ENCODE peak calls at places on chromosomes 7 and 10, in ten cellular contexts. One of them, this sample, is unnamed.

GRCh38 chr10:112314822-112315474 is 31.7 kb downstream of the TECTB start:
- DNase-seq in lower leg skin: peak; percentile 93
- DNase-seq in mucosa of gallbladder: peak; percentile 78
- DNase-seq in prostate gland: peak; percentile 83
- DNase-seq in H54: peak; percentile 53
- DNase-seq in activated CD4-positive, alpha-beta memory T cell treated with anti-CD3 and anti-CD28 coated beads for 36 hours: peak; percentile 83
- DNase-seq in CD8-positive, alpha-beta memory T cell: peak; percentile 78
- DNase-seq in GM12891: peak; percentile 54
- DNase-seq in upper lobe of right lung: peak; percentile 83
- DNase-seq in cardiac fibroblast: peak; percentile 80
- DNase-seq in this sample: peak; percentile 68

GRCh38 chr7:73426016-73426415 is 7.6 kb upstream of the FZD9 start:
- DNase-seq in upper lobe of right lung: no peak
- DNase-seq in lower leg skin: no peak
- DNase-seq in GM12891: no peak
- DNase-seq in CD8-positive, alpha-beta memory T cell: no peak
- DNase-seq in H54: no peak
- DNase-seq in mucosa of gallbladder: no peak
- DNase-seq in activated CD4-positive, alpha-beta memory T cell treated with anti-CD3 and anti-CD28 coated beads for 36 hours: no peak
- DNase-seq in cardiac fibroblast: no peak
- DNase-seq in prostate gland: no peak
- DNase-seq in this sample: no peak

GRCh38 chr7:112481833-112482669 is 1.3 kb downstream of the LSMEM1 start:
- DNase-seq in H54: peak; percentile 30
- DNase-seq in prostate gland: peak; percentile 19
- DNase-seq in activated CD4-positive, alpha-beta memory T cell treated with anti-CD3 and anti-CD28 coated beads for 36 hours: no peak
- DNase-seq in upper lobe of right lung: no peak
- DNase-seq in lower leg skin: no peak
- DNase-seq in CD8-positive, alpha-beta memory T cell: no peak
- DNase-seq in GM12891: no peak
- DNase-seq in mucosa of gallbladder: no peak
- DNase-seq in cardiac fibroblast: peak; percentile 88
- DNase-seq in this sample: peak; percentile 32

GRCh38 chr10:3231951-3232730 is 59.6 kb upstream of the PITRM1 start:
- DNase-seq in CD8-positive, alpha-beta memory T cell: no peak
- DNase-seq in activated CD4-positive, alpha-beta memory T cell treated with anti-CD3 and anti-CD28 coated beads for 36 hours: no peak
- DNase-seq in GM12891: no peak
- DNase-seq in mucosa of gallbladder: no peak
- DNase-seq in lower leg skin: no peak
- DNase-seq in prostate gland: no peak
- DNase-seq in H54: no peak
- DNase-seq in upper lobe of right lung: no peak
- DNase-seq in cardiac fibroblast: peak; percentile 87
- DNase-seq in this sample: no peak

GRCh38 chr10:17276756-17277424 is 48.8 kb downstream of the VIM start:
- DNase-seq in GM12891: no peak
- DNase-seq in activated CD4-positive, alpha-beta memory T cell treated with anti-CD3 and anti-CD28 coated beads for 36 hours: no peak
- DNase-seq in prostate gland: no peak
- DNase-seq in CD8-positive, alpha-beta memory T cell: no peak
- DNase-seq in mucosa of gallbladder: no peak
- DNase-seq in lower leg skin: no peak
- DNase-seq in upper lobe of right lung: no peak
- DNase-seq in H54: no peak
- DNase-seq in cardiac fibroblast: no peak
- DNase-seq in this sample: no peak

GRCh38 chr10:132575320-132576201 is 38.0 kb downstream of the INPP5A start:
- DNase-seq in H54: peak; percentile 42
- DNase-seq in cardiac fibroblast: peak; percentile 71
- DNase-seq in prostate gland: peak; percentile 92
- DNase-seq in lower leg skin: peak; percentile 79
- DNase-seq in mucosa of gallbladder: peak; percentile 54
- DNase-seq in activated CD4-positive, alpha-beta memory T cell treated with anti-CD3 and anti-CD28 coated beads for 36 hours: peak; percentile 63
- DNase-seq in CD8-positive, alpha-beta memory T cell: no peak
- DNase-seq in GM12891: peak; percentile 46
- DNase-seq in upper lobe of right lung: no peak
- DNase-seq in this sample: no peak

GRCh38 chr10:100009283-100009792 is 409 bp downstream of the DNMBP start:
- DNase-seq in upper lobe of right lung: peak; percentile 65
- DNase-seq in prostate gland: peak; percentile 56
- DNase-seq in mucosa of gallbladder: no peak
- DNase-seq in GM12891: no peak
- DNase-seq in H54: no peak
- DNase-seq in CD8-positive, alpha-beta memory T cell: no peak
- DNase-seq in activated CD4-positive, alpha-beta memory T cell treated with anti-CD3 and anti-CD28 coated beads for 36 hours: no peak
- DNase-seq in cardiac fibroblast: peak; percentile 39
- DNase-seq in lower leg skin: peak; percentile 91
- DNase-seq in this sample: peak; percentile 36

GRCh38 chr7:107725138-107725740 is 18.7 kb upstream of the CBLL1 start:
- DNase-seq in activated CD4-positive, alpha-beta memory T cell treated with anti-CD3 and anti-CD28 coated beads for 36 hours: peak; percentile 42
- DNase-seq in CD8-positive, alpha-beta memory T cell: peak; percentile 51
- DNase-seq in upper lobe of right lung: no peak
- DNase-seq in mucosa of gallbladder: peak; percentile 41
- DNase-seq in GM12891: peak; percentile 25
- DNase-seq in H54: no peak
- DNase-seq in cardiac fibroblast: peak; percentile 83
- DNase-seq in prostate gland: peak; percentile 53
- DNase-seq in lower leg skin: no peak
- DNase-seq in this sample: peak; percentile 42

GRCh38 chr10:133056651-133057178 is 31.0 kb upstream of the ADGRA1 start:
- DNase-seq in GM12891: no peak
- DNase-seq in mucosa of gallbladder: no peak
- DNase-seq in activated CD4-positive, alpha-beta memory T cell treated with anti-CD3 and anti-CD28 coated beads for 36 hours: no peak
- DNase-seq in upper lobe of right lung: no peak
- DNase-seq in H54: no peak
- DNase-seq in prostate gland: no peak
- DNase-seq in CD8-positive, alpha-beta memory T cell: no peak
- DNase-seq in cardiac fibroblast: no peak
- DNase-seq in lower leg skin: no peak
- DNase-seq in this sample: no peak

This sample was measured in putamen.